ENCODE peak calls at places on chromosome 14, in nine cellular contexts. One of them, this sample, is unnamed. For H3K4me1, the result is how much of the 10 kb centered on the place peaks cover.

GRCh38 chr14:54622189-54622958 is 55.4 kb downstream of the SAMD4A start:
- DNase-seq in left ventricle myocardium inferior: no peak
- DNase-seq in SK-N-SH: no peak
- DNase-seq in foreskin keratinocyte: no peak
- DNase-seq in heart left ventricle: no peak
- DNase-seq in A549: no peak
- DNase-seq in cardiac muscle cell: no peak
- DNase-seq in H9: no peak
- DNase-seq in suprapubic skin: no peak
- DNase-seq in this sample: no peak

GRCh38 chr14:67263499-67264149 is 22.4 kb downstream of the PALS1 start:
- DNase-seq in left ventricle myocardium inferior: no peak
- DNase-seq in SK-N-SH: no peak
- DNase-seq in foreskin keratinocyte: no peak
- DNase-seq in heart left ventricle: no peak
- DNase-seq in A549: no peak
- DNase-seq in cardiac muscle cell: no peak
- DNase-seq in H9: no peak
- DNase-seq in suprapubic skin: no peak
- DNase-seq in this sample: no peak

GRCh38 chr14:105873870-105874512 is 347.6 kb downstream of the TMEM121 start:
- DNase-seq in left ventricle myocardium inferior: no peak
- DNase-seq in SK-N-SH: no peak
- DNase-seq in foreskin keratinocyte: no peak
- DNase-seq in heart left ventricle: no peak
- DNase-seq in A549: no peak
- DNase-seq in cardiac muscle cell: no peak
- DNase-seq in H9: no peak
- DNase-seq in suprapubic skin: no peak
- DNase-seq in this sample: no peak

GRCh38 chr14:74763803-74764531 is 851 bp downstream of the YLPM1 start:
- DNase-seq in left ventricle myocardium inferior: no peak
- DNase-seq in SK-N-SH: peak
- DNase-seq in foreskin keratinocyte: peak
- DNase-seq in heart left ventricle: peak
- DNase-seq in A549: no peak
- DNase-seq in cardiac muscle cell: peak
- DNase-seq in H9: peak
- DNase-seq in suprapubic skin: peak
- DNase-seq in this sample: no peak

GRCh38 chr14:30468354-30468753 is 90.6 kb upstream of the G2E3 start:
- DNase-seq in left ventricle myocardium inferior: no peak
- DNase-seq in SK-N-SH: no peak
- DNase-seq in foreskin keratinocyte: no peak
- DNase-seq in heart left ventricle: no peak
- DNase-seq in A549: no peak
- DNase-seq in cardiac muscle cell: no peak
- DNase-seq in H9: no peak
- DNase-seq in suprapubic skin: no peak
- DNase-seq in this sample: no peak

GRCh38 chr14:70638416-70638815 is 3.3 kb upstream of the TTC9 start:
- DNase-seq in left ventricle myocardium inferior: no peak
- DNase-seq in SK-N-SH: no peak
- DNase-seq in foreskin keratinocyte: no peak
- DNase-seq in heart left ventricle: no peak
- DNase-seq in A549: no peak
- DNase-seq in cardiac muscle cell: no peak
- DNase-seq in H9: no peak
- DNase-seq in suprapubic skin: no peak
- DNase-seq in this sample: no peak

GRCh38 chr14:93132472-93133065 is 16.8 kb upstream of the ITPK1 start:
- DNase-seq in left ventricle myocardium inferior: no peak
- DNase-seq in SK-N-SH: peak
- DNase-seq in foreskin keratinocyte: no peak
- DNase-seq in heart left ventricle: no peak
- DNase-seq in A549: peak
- DNase-seq in cardiac muscle cell: peak
- DNase-seq in H9: peak
- DNase-seq in suprapubic skin: no peak
- DNase-seq in this sample: no peak

GRCh38 chr14:77498984-77499527 is 440 bp upstream of the ISM2 start:
- DNase-seq in left ventricle myocardium inferior: no peak
- DNase-seq in SK-N-SH: no peak
- DNase-seq in foreskin keratinocyte: peak
- DNase-seq in heart left ventricle: no peak
- DNase-seq in A549: no peak
- DNase-seq in cardiac muscle cell: peak
- DNase-seq in H9: peak
- DNase-seq in suprapubic skin: no peak
- DNase-seq in this sample: no peak

GRCh38 chr14:81165188-81165587 is 55.6 kb downstream of the GTF2A1 start:
- DNase-seq in left ventricle myocardium inferior: no peak
- DNase-seq in SK-N-SH: no peak
- DNase-seq in foreskin keratinocyte: no peak
- DNase-seq in heart left ventricle: no peak
- DNase-seq in A549: no peak
- DNase-seq in cardiac muscle cell: peak
- DNase-seq in H9: no peak
- DNase-seq in suprapubic skin: no peak
- DNase-seq in this sample: no peak

GRCh38 chr14:67738740-67739504 is 37.2 kb downstream of the RDH12 start:
- DNase-seq in left ventricle myocardium inferior: peak
- DNase-seq in SK-N-SH: no peak
- DNase-seq in foreskin keratinocyte: peak
- DNase-seq in heart left ventricle: peak
- DNase-seq in A549: peak
- DNase-seq in cardiac muscle cell: no peak
- DNase-seq in H9: no peak
- DNase-seq in suprapubic skin: peak
- DNase-seq in this sample: no peak

GRCh38 chr14:97196336-97196735 is 399.2 kb downstream of the VRK1 start:
- DNase-seq in left ventricle myocardium inferior: no peak
- DNase-seq in SK-N-SH: no peak
- DNase-seq in foreskin keratinocyte: no peak
- DNase-seq in heart left ventricle: no peak
- DNase-seq in A549: no peak
- DNase-seq in cardiac muscle cell: no peak
- DNase-seq in H9: no peak
- DNase-seq in suprapubic skin: no peak
- DNase-seq in this sample: no peak

GRCh38 chr14:35425850-35426249 is 21.3 kb upstream of the NFKBIA start:
- DNase-seq in left ventricle myocardium inferior: no peak
- DNase-seq in SK-N-SH: no peak
- DNase-seq in foreskin keratinocyte: no peak
- DNase-seq in heart left ventricle: no peak
- DNase-seq in A549: no peak
- DNase-seq in cardiac muscle cell: no peak
- DNase-seq in H9: no peak
- DNase-seq in suprapubic skin: no peak
- DNase-seq in this sample: no peak

GRCh38 chr14:35534884-35535793 is 1.2 kb downstream of the INSM2 start:
- DNase-seq in left ventricle myocardium inferior: peak
- DNase-seq in SK-N-SH: peak
- DNase-seq in foreskin keratinocyte: peak
- DNase-seq in heart left ventricle: peak
- DNase-seq in A549: peak
- DNase-seq in cardiac muscle cell: peak
- DNase-seq in H9: peak
- DNase-seq in suprapubic skin: no peak
- DNase-seq in this sample: no peak

GRCh38 chr14:67485501-67486095 is 2.9 kb downstream of the TMEM229B start:
- DNase-seq in left ventricle myocardium inferior: no peak
- DNase-seq in SK-N-SH: no peak
- DNase-seq in foreskin keratinocyte: no peak
- DNase-seq in heart left ventricle: no peak
- DNase-seq in A549: no peak
- DNase-seq in cardiac muscle cell: no peak
- DNase-seq in H9: no peak
- DNase-seq in suprapubic skin: no peak
- DNase-seq in this sample: no peak

GRCh38 chr14:88004637-88005036 is 298 bp upstream of the GPR65 start:
- DNase-seq in left ventricle myocardium inferior: no peak
- DNase-seq in SK-N-SH: no peak
- DNase-seq in foreskin keratinocyte: no peak
- DNase-seq in heart left ventricle: no peak
- DNase-seq in A549: no peak
- DNase-seq in cardiac muscle cell: no peak
- DNase-seq in H9: no peak
- DNase-seq in suprapubic skin: no peak
- DNase-seq in this sample: no peak

GRCh38 chr14:52598568-52598967 is 45.9 kb downstream of the GPR137C start:
- DNase-seq in left ventricle myocardium inferior: no peak
- DNase-seq in SK-N-SH: no peak
- DNase-seq in foreskin keratinocyte: no peak
- DNase-seq in heart left ventricle: no peak
- DNase-seq in A549: no peak
- DNase-seq in cardiac muscle cell: no peak
- DNase-seq in H9: no peak
- DNase-seq in suprapubic skin: no peak
- DNase-seq in this sample: no peak

GRCh38 chr14:88962356-88962755 is 137.9 kb downstream of the TTC8 start:
- DNase-seq in left ventricle myocardium inferior: no peak
- DNase-seq in SK-N-SH: no peak
- DNase-seq in foreskin keratinocyte: no peak
- DNase-seq in heart left ventricle: no peak
- DNase-seq in A549: no peak
- DNase-seq in cardiac muscle cell: no peak
- DNase-seq in H9: no peak
- DNase-seq in suprapubic skin: no peak
- DNase-seq in this sample: no peak

GRCh38 chr14:98958048-98959031 is 313.7 kb downstream of the BCL11B start:
- DNase-seq in left ventricle myocardium inferior: no peak
- DNase-seq in SK-N-SH: no peak
- DNase-seq in foreskin keratinocyte: no peak
- DNase-seq in heart left ventricle: no peak
- DNase-seq in A549: no peak
- DNase-seq in cardiac muscle cell: no peak
- DNase-seq in H9: peak
- DNase-seq in suprapubic skin: no peak
- DNase-seq in this sample: no peak

GRCh38 chr14:103623883-103624482 is 5.0 kb upstream of the KLC1 start:
- DNase-seq in left ventricle myocardium inferior: peak
- DNase-seq in SK-N-SH: no peak
- DNase-seq in foreskin keratinocyte: no peak
- DNase-seq in heart left ventricle: peak
- DNase-seq in A549: no peak
- DNase-seq in cardiac muscle cell: no peak
- DNase-seq in H9: no peak
- DNase-seq in suprapubic skin: no peak
- DNase-seq in this sample: no peak

GRCh38 chr14:70416322-70416716 is 571 bp downstream of the SYNJ2BP start:
- DNase-seq in left ventricle myocardium inferior: no peak
- DNase-seq in SK-N-SH: peak
- DNase-seq in foreskin keratinocyte: no peak
- DNase-seq in heart left ventricle: no peak
- DNase-seq in A549: no peak
- DNase-seq in cardiac muscle cell: peak
- DNase-seq in H9: no peak
- DNase-seq in suprapubic skin: no peak
- DNase-seq in this sample: no peak

GRCh38 chr14:73237786-73238261 is 518 bp downstream of the PAPLN start:
- DNase-seq in left ventricle myocardium inferior: no peak
- DNase-seq in SK-N-SH: peak
- DNase-seq in foreskin keratinocyte: no peak
- DNase-seq in heart left ventricle: no peak
- DNase-seq in A549: peak
- DNase-seq in cardiac muscle cell: peak
- DNase-seq in H9: no peak
- DNase-seq in suprapubic skin: no peak
- DNase-seq in this sample: no peak

GRCh38 chr14:104798300-104799238 is 2.3 kb upstream of the ZBTB42 start:
- DNase-seq in left ventricle myocardium inferior: no peak
- DNase-seq in SK-N-SH: no peak
- DNase-seq in foreskin keratinocyte: no peak
- DNase-seq in heart left ventricle: no peak
- DNase-seq in A549: no peak
- DNase-seq in cardiac muscle cell: no peak
- DNase-seq in H9: no peak
- DNase-seq in suprapubic skin: no peak
- DNase-seq in this sample: no peak
- H3K4me1 ChIP-seq in left ventricle myocardium inferior: half or more
- H3K4me1 ChIP-seq in SK-N-SH: half or more
- H3K4me1 ChIP-seq in foreskin keratinocyte: under half
- H3K4me1 ChIP-seq in heart left ventricle: under half
- H3K4me1 ChIP-seq in A549: under half
- H3K4me1 ChIP-seq in cardiac muscle cell: under half
- H3K4me1 ChIP-seq in H9: under half
- H3K4me1 ChIP-seq in suprapubic skin: half or more
- H3K4me1 ChIP-seq in this sample: half or more

GRCh38 chr14:101039755-101040138 is 136.2 kb upstream of the RTL1 start:
- DNase-seq in left ventricle myocardium inferior: no peak
- DNase-seq in SK-N-SH: no peak
- DNase-seq in foreskin keratinocyte: no peak
- DNase-seq in heart left ventricle: no peak
- DNase-seq in A549: no peak
- DNase-seq in cardiac muscle cell: no peak
- DNase-seq in H9: no peak
- DNase-seq in suprapubic skin: no peak
- DNase-seq in this sample: no peak
- TF ChIP-seq CTCF in left ventricle myocardium inferior: no peak
- TF ChIP-seq CTCF in SK-N-SH: no peak
- TF ChIP-seq CTCF in foreskin keratinocyte: no peak
- TF ChIP-seq CTCF in heart left ventricle: no peak
- TF ChIP-seq CTCF in A549: no peak
- TF ChIP-seq CTCF in cardiac muscle cell: no peak
- TF ChIP-seq CTCF in H9: no peak
- TF ChIP-seq CTCF in suprapubic skin: no peak
- TF ChIP-seq CTCF in this sample: no peak

GRCh38 chr14:24062216-24062980 is 9.0 kb upstream of the CPNE6 start:
- DNase-seq in left ventricle myocardium inferior: no peak
- DNase-seq in SK-N-SH: peak
- DNase-seq in foreskin keratinocyte: no peak
- DNase-seq in heart left ventricle: peak
- DNase-seq in A549: no peak
- DNase-seq in cardiac muscle cell: no peak
- DNase-seq in H9: no peak
- DNase-seq in suprapubic skin: no peak
- DNase-seq in this sample: no peak
- H3K4me1 ChIP-seq in left ventricle myocardium inferior: under half
- H3K4me1 ChIP-seq in SK-N-SH: under half
- H3K4me1 ChIP-seq in foreskin keratinocyte: under half
- H3K4me1 ChIP-seq in heart left ventricle: under half
- H3K4me1 ChIP-seq in A549: under half
- H3K4me1 ChIP-seq in cardiac muscle cell: under half
- H3K4me1 ChIP-seq in H9: under half
- H3K4me1 ChIP-seq in suprapubic skin: under half
- H3K4me1 ChIP-seq in this sample: under half

DNA sequence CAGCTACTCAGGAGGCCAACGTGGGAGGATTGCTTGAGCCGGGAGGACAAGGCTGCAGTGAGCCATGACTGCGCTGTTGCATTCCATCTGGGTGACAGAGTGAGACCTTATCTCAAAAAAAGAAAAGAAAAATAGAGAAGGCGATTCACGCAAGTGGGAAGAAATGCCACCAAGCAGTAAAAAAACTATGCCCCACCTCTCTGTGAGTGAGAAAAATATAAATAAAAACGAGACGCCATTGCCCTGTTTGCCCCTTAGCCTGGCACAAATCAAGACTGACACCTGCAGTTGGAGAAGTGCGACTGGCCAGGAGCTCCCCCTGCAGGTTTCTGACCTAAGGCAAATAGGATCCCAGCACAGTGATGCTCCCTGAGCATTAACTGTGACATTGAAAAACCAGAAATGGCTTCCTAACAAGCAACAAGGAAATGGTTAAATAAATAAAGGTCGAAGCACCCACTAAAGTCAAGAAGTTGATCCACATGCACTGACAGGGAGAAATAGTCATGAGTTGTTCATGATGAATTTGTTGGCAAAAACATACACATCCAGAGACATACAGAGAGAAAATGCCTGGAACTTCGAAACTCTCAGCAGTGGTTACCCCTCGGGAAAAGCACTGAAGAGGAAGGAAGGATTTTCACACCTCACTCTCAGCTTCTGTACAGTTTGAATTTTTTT is 21.1 kb downstream of the GSC start:
- DNase-seq in left ventricle myocardium inferior: no peak
- DNase-seq in SK-N-SH: peak
- DNase-seq in foreskin keratinocyte: no peak
- DNase-seq in heart left ventricle: no peak
- DNase-seq in A549: peak
- DNase-seq in cardiac muscle cell: peak
- DNase-seq in H9: peak
- DNase-seq in suprapubic skin: no peak
- DNase-seq in this sample: no peak
- TF ChIP-seq CTCF in left ventricle myocardium inferior: peak
- TF ChIP-seq CTCF in SK-N-SH: peak
- TF ChIP-seq CTCF in foreskin keratinocyte: peak
- TF ChIP-seq CTCF in heart left ventricle: peak
- TF ChIP-seq CTCF in A549: peak
- TF ChIP-seq CTCF in cardiac muscle cell: peak
- TF ChIP-seq CTCF in H9: peak
- TF ChIP-seq CTCF in suprapubic skin: no peak
- TF ChIP-seq CTCF in this sample: peak

This sample was measured in esophagus squamous epithelium.